ENCODE peak calls at places on chromosomes 1 and 21, in four cellular contexts. N is GM23248, L is HCT116, U is thoracic aorta. G is an unnamed sample.

GRCh38 chr1:65177457-65177856 is 29.5 kb downstream of the AK4 start:
- DNase-seq in N (peak), L (peak), U (no peak), G (no peak)

GRCh38 chr1:160539896-160540858 is 17.1 kb upstream of the SLAMF6 start:
- DNase-seq in N (no peak), L (no peak), U (no peak), G (no peak)

GRCh38 chr1:150106331-150106730 is 38.8 kb downstream of the VPS45 start:
- DNase-seq in N (no peak), L (no peak), U (no peak), G (no peak)

GRCh38 chr21:44391345-44392091 is 38.1 kb downstream of the TRPM2 start:
- DNase-seq in N (peak), L (no peak), U (no peak), G (no peak)

GRCh38 chr21:46156378-46156645 is 933 bp upstream of the FTCD start:
- DNase-seq in N (no peak), L (no peak), U (no peak), G (no peak)

GRCh38 chr1:201713093-201713810 is 115.7 kb upstream of the IPO9 start:
- DNase-seq in N (peak), L (peak), U (peak), G (peak)

GRCh38 chr1:4836574-4836973 is 182.2 kb downstream of the AJAP1 start:
- DNase-seq in N (no peak), L (no peak), U (no peak), G (no peak)

GRCh38 chr1:247494746-247495145 is 36.8 kb upstream of the OR2B11 start:
- DNase-seq in N (peak), L (no peak), U (no peak), G (no peak)

GRCh38 chr1:162151900-162152829 is 82.7 kb downstream of the NOS1AP start:
- DNase-seq in N (no peak), L (no peak), U (no peak), G (peak)

GRCh38 chr1:114668784-114669561 is 876 bp downstream of the DENND2C start:
- DNase-seq in N (peak), L (no peak), U (no peak), G (no peak)

GRCh38 chr1:25875154-25875855 is at the start of gene PAQR7:
- DNase-seq in N (peak), L (no peak), U (no peak), G (no peak)

GRCh38 chr1:244010599-244011211 is 40.4 kb upstream of the ZBTB18 start:
- DNase-seq in N (no peak), L (no peak), U (no peak), G (no peak)

GRCh38 chr21:41754481-41754891 is 12.4 kb downstream of the RIPK4 start:
- DNase-seq in N (no peak), L (no peak), U (no peak), G (no peak)
- H3K4me3 ChIP-seq in N (no peak), L (no peak), U (no peak), G (no peak)

GRCh38 chr1:71559880-71560279 is 479.0 kb upstream of the ZRANB2 start:
- DNase-seq in N (no peak), L (no peak), U (no peak), G (no peak)

GRCh38 chr1:71562298-71562697 is 481.5 kb upstream of the ZRANB2 start:
- DNase-seq in N (no peak), L (no peak), U (no peak), G (no peak)

GRCh38 chr1:71561206-71561605 is 480.4 kb upstream of the ZRANB2 start:
- DNase-seq in N (peak), L (no peak), U (no peak), G (no peak)

GRCh38 chr1:71565267-71565666 is 484.4 kb upstream of the ZRANB2 start:
- DNase-seq in N (peak), L (no peak), U (no peak), G (peak)

GRCh38 chr1:71561729-71562128 is 480.9 kb upstream of the ZRANB2 start:
- DNase-seq in N (peak), L (no peak), U (no peak), G (peak)
- H3K27ac ChIP-seq in N (peak), L (no peak), U (peak), G (no peak)

DNA sequence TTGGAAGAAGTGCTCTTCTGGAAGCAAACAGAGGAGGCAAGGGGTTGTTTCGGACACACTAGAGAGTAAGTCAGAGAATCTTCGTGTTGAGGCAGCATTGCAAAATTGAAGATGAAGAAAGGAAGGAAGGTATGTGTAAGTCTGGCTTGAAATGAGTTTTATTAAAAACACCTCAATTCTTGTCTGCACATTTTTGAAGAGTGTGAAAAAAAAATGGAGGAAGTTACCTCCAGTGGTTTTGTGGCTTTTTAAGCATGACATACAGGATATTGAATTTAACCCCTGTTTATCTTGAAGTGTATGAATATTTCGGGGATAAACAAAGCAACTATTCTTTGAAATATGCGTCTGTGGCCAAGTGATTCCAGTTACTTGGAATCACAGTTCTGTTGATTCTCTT is 203.2 kb upstream of the SGIP1 start:
- DNase-seq in N (peak), L (no peak), U (no peak), G (peak)
- H3K4me3 ChIP-seq in N (peak), L (no peak), U (no peak), G (no peak)

GRCh38 chr1:46205794-46206193 is 2.7 kb downstream of the LURAP1 start:
- DNase-seq in N (no peak), L (no peak), U (no peak), G (no peak)

GRCh38 chr1:46205141-46205540 is 2.0 kb downstream of the LURAP1 start:
- DNase-seq in N (no peak), L (no peak), U (no peak), G (no peak)

GRCh38 chr1:46203738-46204405 is 738 bp downstream of the LURAP1 start:
- DNase-seq in N (peak), L (no peak), U (no peak), G (no peak)

GRCh38 chr1:46202975-46203737 is at the start of gene LURAP1:
- DNase-seq in N (peak), L (no peak), U (no peak), G (no peak)

DNA sequence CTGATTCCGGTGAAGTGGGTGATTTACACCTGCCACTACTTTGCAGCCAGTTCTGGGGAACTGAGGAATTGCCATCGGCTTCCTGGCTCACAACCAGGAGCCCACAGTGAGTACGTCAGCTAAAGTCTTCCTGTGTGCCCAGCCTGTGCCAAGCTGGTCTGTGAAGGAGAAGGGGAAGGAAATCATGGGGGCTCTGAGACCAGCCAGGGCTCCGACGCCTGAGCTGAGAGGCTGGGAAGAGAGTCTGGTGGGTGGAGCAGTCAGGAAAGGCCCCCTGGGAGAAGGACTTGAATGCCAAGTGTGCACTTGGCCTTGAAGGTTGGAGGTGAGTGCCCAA is 1.2 kb downstream of the LURAP1 start:
- DNase-seq in N (peak), L (no peak), U (no peak), G (no peak)
- H3K27ac ChIP-seq in N (no peak), L (no peak), U (peak), G (no peak)

GRCh38 chr1:2394220-2394619 is 2.6 kb downstream of the RER1 start:
- DNase-seq in N (no peak), L (no peak), U (no peak), G (no peak)

GRCh38 chr1:2391385-2392070 is at the start of the genes MORN1 and RER1:
- DNase-seq in N (peak), L (peak), U (peak), G (peak)

GRCh38 chr1:2392071-2392442 is 416 bp downstream of the RER1 start:
- DNase-seq in N (peak), L (no peak), U (no peak), G (no peak)

GRCh38 chr1:2393471-2393877 is 1.8 kb downstream of the RER1 start:
- DNase-seq in N (no peak), L (no peak), U (no peak), G (no peak)

DNA sequence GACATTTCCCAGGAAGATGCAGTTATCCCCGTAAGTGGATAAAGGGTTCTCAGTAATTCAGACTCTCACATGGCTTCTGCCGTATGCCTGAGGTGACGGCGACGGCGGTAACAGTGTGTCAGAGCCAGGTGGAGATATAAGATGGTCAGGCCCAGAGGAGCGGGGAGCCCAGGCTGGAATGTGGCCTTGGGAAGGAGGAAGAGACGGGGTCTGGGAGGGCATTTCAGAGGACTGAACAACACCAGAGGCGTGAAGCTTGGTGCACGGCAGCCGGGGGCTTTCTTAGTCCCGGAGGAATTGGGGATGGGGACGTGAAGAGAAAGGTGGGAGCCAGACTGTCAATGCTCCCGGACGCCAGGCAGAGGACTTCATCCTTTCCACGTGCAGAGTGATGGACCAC is 1.0 kb downstream of the RER1 start:
- DNase-seq in N (peak), L (no peak), U (no peak), G (no peak)
- H3K4me3 ChIP-seq in N (peak), L (peak), U (peak), G (peak)

GRCh38 chr1:7491818-7492173 is 279.3 kb upstream of the VAMP3 start:
- DNase-seq in N (no peak), L (no peak), U (no peak), G (no peak)
- H3K27ac ChIP-seq in N (peak), L (no peak), U (no peak), G (no peak)

G was measured in AG04450.